ENCODE peak calls at places on chromosomes 1 and 21, in ten cellular contexts. Z is HL-60, L is breast epithelium, U is H1, Q is upper lobe of left lung, C is transverse colon, J is GM12878, K is sigmoid colon, P is GM23338, N is suprapubic skin. G is an unnamed sample.

GRCh38 chr1:156082111-156083091 is at the start of gene MEX3A:
- DNase-seq in Z (peak; percentile 60), L (peak; percentile 68), U (peak; percentile 98), Q (peak; percentile 95), C (peak; percentile 80), J (no peak), K (peak; percentile 88), P (peak; percentile 98), N (peak; percentile 88), G (peak; percentile 84)

GRCh38 chr1:185969524-185969991 is 235.4 kb downstream of the HMCN1 start:
- DNase-seq in Z (no peak), L (no peak), U (no peak), Q (no peak), C (no peak), J (no peak), K (no peak), P (peak; percentile 11), N (no peak), G (no peak)

GRCh38 chr1:147665521-147665920 is 4.8 kb downstream of the ACP6 start:
- DNase-seq in Z (no peak), L (no peak), U (no peak), Q (no peak), C (no peak), J (no peak), K (no peak), P (peak; percentile 51), N (no peak), G (no peak)

GRCh38 chr1:52191395-52191965 is 49.6 kb downstream of the ZFYVE9 start:
- DNase-seq in Z (no peak), L (no peak), U (no peak), Q (no peak), C (no peak), J (no peak), K (no peak), P (no peak), N (no peak), G (no peak)

GRCh38 chr1:78663916-78664315 is 14.3 kb downstream of the IFI44 start:
- DNase-seq in Z (no peak), L (no peak), U (no peak), Q (no peak), C (no peak), J (no peak), K (no peak), P (no peak), N (no peak), G (no peak)

GRCh38 chr21:33234618-33235520 is 5.1 kb downstream of the IFNAR2 start:
- DNase-seq in Z (no peak), L (no peak), U (no peak), Q (no peak), C (no peak), J (no peak), K (no peak), P (peak; percentile 38), N (no peak), G (no peak)

GRCh38 chr1:214454619-214455396 is 96.6 kb downstream of the PTPN14 start:
- DNase-seq in Z (peak; percentile 31), L (no peak), U (no peak), Q (no peak), C (no peak), J (no peak), K (no peak), P (no peak), N (no peak), G (no peak)

GRCh38 chr1:14652840-14653239 is 54.4 kb downstream of the KAZN start:
- DNase-seq in Z (no peak), L (no peak), U (no peak), Q (no peak), C (no peak), J (no peak), K (no peak), P (no peak), N (no peak), G (no peak)

GRCh38 chr1:17950728-17951127 is 156.9 kb upstream of the IGSF21 start:
- DNase-seq in Z (no peak), L (no peak), U (no peak), Q (no peak), C (no peak), J (no peak), K (no peak), P (no peak), N (no peak), G (no peak)

GRCh38 chr1:24318238-24318987 is 744 bp upstream of the GRHL3 start:
- DNase-seq in Z (no peak), L (no peak), U (no peak), Q (no peak), C (no peak), J (no peak), K (no peak), P (no peak), N (no peak), G (no peak)

GRCh38 chr1:49527606-49528305 is 496.0 kb downstream of the AGBL4 start:
- DNase-seq in Z (no peak), L (no peak), U (no peak), Q (no peak), C (no peak), J (no peak), K (no peak), P (no peak), N (no peak), G (no peak)

GRCh38 chr1:199616947-199617346 is 410.6 kb upstream of the NR5A2 start:
- DNase-seq in Z (no peak), L (no peak), U (no peak), Q (no peak), C (no peak), J (no peak), K (no peak), P (no peak), N (no peak), G (no peak)

GRCh38 chr1:91500756-91501526 is at the start of gene CDC7:
- DNase-seq in Z (peak; percentile 90), L (peak; percentile 76), U (peak; percentile 94), Q (peak; percentile 97), C (peak; percentile 91), J (peak; percentile 77), K (peak; percentile 97), P (peak; percentile 95), N (peak; percentile 95), G (peak; percentile 69)
- TF ChIP-seq POLR2AphosphoS5 in Z (peak; percentile 56), L (peak; percentile 37), U (peak; percentile 81), Q (peak; percentile 81), C (no peak), J (peak; percentile 54), K (peak; percentile 74), P (peak; percentile 72), N (peak; percentile 77), G (peak; percentile 87)

GRCh38 chr1:1434131-1434811 is 1.2 kb upstream of the VWA1 start:
- DNase-seq in Z (peak; percentile 52), L (peak; percentile 78), U (peak; percentile 83), Q (peak; percentile 92), C (peak; percentile 53), J (no peak), K (peak; percentile 92), P (peak; percentile 72), N (no peak), G (peak; percentile 32)

GRCh38 chr1:1436634-1437032 is 1.1 kb downstream of the VWA1 start:
- DNase-seq in Z (no peak), L (no peak), U (no peak), Q (no peak), C (no peak), J (no peak), K (no peak), P (no peak), N (no peak), G (no peak)

GRCh38 chr1:1434812-1435093 is 737 bp upstream of the VWA1 start:
- DNase-seq in Z (no peak), L (no peak), U (peak; percentile 69), Q (no peak), C (no peak), J (no peak), K (no peak), P (no peak), N (no peak), G (peak; percentile 28)

GRCh38 chr1:1435911-1436633 is 582 bp downstream of the VWA1 start:
- DNase-seq in Z (no peak), L (no peak), U (no peak), Q (peak; percentile 54), C (no peak), J (no peak), K (no peak), P (no peak), N (no peak), G (peak; percentile 31)

GRCh38 chr1:1435094-1435903 is at the start of gene VWA1:
- DNase-seq in Z (peak; percentile 14), L (peak; percentile 62), U (peak; percentile 86), Q (peak; percentile 96), C (peak; percentile 84), J (no peak), K (peak; percentile 88), P (peak; percentile 79), N (no peak), G (peak; percentile 93)
- TF ChIP-seq POLR2AphosphoS5 in Z (no peak), L (no peak), U (no peak), Q (no peak), C (peak; percentile 65), J (no peak), K (peak; percentile 73), P (peak; percentile 70), N (no peak), G (no peak)

GRCh38 chr1:239363920-239364319 is 22.4 kb upstream of the CHRM3 start:
- DNase-seq in Z (peak; percentile 30), L (no peak), U (no peak), Q (no peak), C (no peak), J (no peak), K (no peak), P (no peak), N (no peak), G (no peak)

GRCh38 chr1:239357867-239358266 is 28.5 kb upstream of the CHRM3 start:
- DNase-seq in Z (no peak), L (no peak), U (no peak), Q (no peak), C (no peak), J (no peak), K (no peak), P (no peak), N (no peak), G (no peak)

DNA sequence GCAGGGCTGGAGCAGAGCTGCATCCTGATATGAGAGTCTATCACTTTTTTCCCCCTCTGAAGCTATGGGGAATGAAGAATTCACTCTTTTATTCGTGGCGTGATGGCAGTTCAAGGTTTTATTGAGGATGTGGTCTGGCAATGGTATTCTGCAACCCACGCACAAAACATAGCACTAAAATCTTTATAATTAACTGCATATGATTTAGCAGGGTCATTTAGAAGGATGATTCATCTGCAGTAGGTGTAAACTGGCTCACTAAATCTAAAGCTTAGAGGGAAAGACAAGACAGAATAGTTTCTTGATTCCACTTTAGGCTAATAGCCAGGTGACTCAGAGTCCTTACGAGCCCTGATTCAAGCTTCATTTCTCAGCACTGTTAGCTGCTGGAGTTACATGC is 25.0 kb upstream of the CHRM3 start:
- DNase-seq in Z (no peak), L (no peak), U (no peak), Q (no peak), C (no peak), J (no peak), K (no peak), P (no peak), N (no peak), G (no peak)
- TF ChIP-seq POLR2AphosphoS5 in Z (no peak), L (no peak), U (no peak), Q (no peak), C (no peak), J (no peak), K (no peak), P (no peak), N (no peak), G (no peak)

DNA sequence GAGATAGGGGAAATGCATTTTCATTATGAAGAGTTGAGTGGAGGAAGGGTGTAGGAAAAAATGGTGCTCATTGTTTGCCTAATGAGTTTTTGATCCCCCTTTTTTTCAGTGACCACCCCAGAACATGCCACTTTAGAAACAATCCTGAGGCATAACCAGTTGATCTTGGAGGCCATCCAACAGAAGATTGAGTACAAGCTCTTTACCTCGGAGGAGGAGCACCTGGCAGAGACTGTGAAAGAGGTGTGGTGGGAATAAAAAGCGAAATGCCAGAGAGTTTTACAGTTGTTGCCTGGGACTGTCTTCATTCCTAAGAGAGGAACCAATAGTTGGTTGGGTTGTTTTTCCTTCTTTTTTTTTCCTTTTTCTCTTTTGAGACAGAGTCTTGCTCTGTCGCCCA is 54.3 kb upstream of the EPHA8 start:
- DNase-seq in Z (no peak), L (no peak), U (no peak), Q (no peak), C (peak; percentile 26), J (no peak), K (no peak), P (no peak), N (no peak), G (no peak)
- TF ChIP-seq POLR2AphosphoS5 in Z (no peak), L (no peak), U (no peak), Q (no peak), C (no peak), J (no peak), K (no peak), P (no peak), N (no peak), G (no peak)